ENCODE peak calls at places on chromosomes 2 and 18, in four cellular contexts. One of them, this sample, is unnamed. For H3K9me3, the result is how much of the 10 kb centered on the place peaks cover.

GRCh38 chr2:43080626-43081025 is 145.8 kb downstream of the ZFP36L2 start:
- DNase-seq in PC-9: no peak
- DNase-seq in left ventricle myocardium inferior: no peak
- DNase-seq in psoas muscle: peak
- DNase-seq in this sample: no peak

GRCh38 chr2:33116799-33117198 is 170.0 kb downstream of the LTBP1 start:
- DNase-seq in PC-9: no peak
- DNase-seq in left ventricle myocardium inferior: no peak
- DNase-seq in psoas muscle: no peak
- DNase-seq in this sample: peak

GRCh38 chr18:8661754-8662573 is 43.4 kb upstream of the MTCL1 start:
- DNase-seq in PC-9: no peak
- DNase-seq in left ventricle myocardium inferior: no peak
- DNase-seq in psoas muscle: no peak
- DNase-seq in this sample: peak

GRCh38 chr18:2919600-2919999 is 72.8 kb downstream of the EMILIN2 start:
- DNase-seq in PC-9: no peak
- DNase-seq in left ventricle myocardium inferior: no peak
- DNase-seq in psoas muscle: no peak
- DNase-seq in this sample: no peak

GRCh38 chr2:104050632-104051242 is 803.2 kb upstream of the POU3F3 start:
- DNase-seq in PC-9: no peak
- DNase-seq in left ventricle myocardium inferior: no peak
- DNase-seq in psoas muscle: no peak
- DNase-seq in this sample: no peak

GRCh38 chr2:31319391-31320175 is 85.6 kb downstream of the EHD3 start:
- DNase-seq in PC-9: no peak
- DNase-seq in left ventricle myocardium inferior: no peak
- DNase-seq in psoas muscle: no peak
- DNase-seq in this sample: no peak

GRCh38 chr18:8959551-8960135 is 142.9 kb upstream of the NDUFV2 start:
- DNase-seq in PC-9: no peak
- DNase-seq in left ventricle myocardium inferior: no peak
- DNase-seq in psoas muscle: no peak
- DNase-seq in this sample: no peak

GRCh38 chr18:61896767-61897166 is 4.0 kb upstream of the RNF152 start:
- DNase-seq in PC-9: no peak
- DNase-seq in left ventricle myocardium inferior: peak
- DNase-seq in psoas muscle: no peak
- DNase-seq in this sample: peak

GRCh38 chr2:188333751-188334524 is 42.3 kb downstream of the GULP1 start:
- DNase-seq in PC-9: no peak
- DNase-seq in left ventricle myocardium inferior: peak
- DNase-seq in psoas muscle: peak
- DNase-seq in this sample: peak

GRCh38 chr2:237864940-237865622 is 5.7 kb downstream of the RAMP1 start:
- DNase-seq in PC-9: peak
- DNase-seq in left ventricle myocardium inferior: no peak
- DNase-seq in psoas muscle: no peak
- DNase-seq in this sample: no peak

GRCh38 chr2:240586919-240587800 is 626 bp downstream of the CAPN10 start:
- DNase-seq in PC-9: peak
- DNase-seq in left ventricle myocardium inferior: peak
- DNase-seq in psoas muscle: no peak
- DNase-seq in this sample: peak

GRCh38 chr2:241540766-241541561 is 17.6 kb upstream of the BOK start:
- DNase-seq in PC-9: peak
- DNase-seq in left ventricle myocardium inferior: peak
- DNase-seq in psoas muscle: peak
- DNase-seq in this sample: no peak

GRCh38 chr2:36773947-36774346 is 77.4 kb downstream of the VIT start:
- DNase-seq in PC-9: no peak
- DNase-seq in left ventricle myocardium inferior: no peak
- DNase-seq in psoas muscle: no peak
- DNase-seq in this sample: no peak

GRCh38 chr2:74881176-74881575 is 47.2 kb downstream of the HK2 start:
- DNase-seq in PC-9: no peak
- DNase-seq in left ventricle myocardium inferior: no peak
- DNase-seq in psoas muscle: no peak
- DNase-seq in this sample: no peak

GRCh38 chr2:27873091-27873490 is 17.1 kb downstream of the RBKS start:
- DNase-seq in PC-9: no peak
- DNase-seq in left ventricle myocardium inferior: no peak
- DNase-seq in psoas muscle: no peak
- DNase-seq in this sample: no peak

GRCh38 chr2:173414823-173415322 is 60.2 kb downstream of the CDCA7 start:
- DNase-seq in PC-9: peak
- DNase-seq in left ventricle myocardium inferior: no peak
- DNase-seq in psoas muscle: no peak
- DNase-seq in this sample: no peak

GRCh38 chr2:27571197-27571596 is 11.6 kb upstream of the ZNF512 start:
- DNase-seq in PC-9: no peak
- DNase-seq in left ventricle myocardium inferior: no peak
- DNase-seq in psoas muscle: no peak
- DNase-seq in this sample: no peak

GRCh38 chr2:224039770-224040088 is 643 bp upstream of the SERPINE2 start:
- DNase-seq in PC-9: no peak
- DNase-seq in left ventricle myocardium inferior: no peak
- DNase-seq in psoas muscle: no peak
- DNase-seq in this sample: no peak

GRCh38 chr2:207226671-207227061 is 60.9 kb upstream of the KLF7 start:
- DNase-seq in PC-9: no peak
- DNase-seq in left ventricle myocardium inferior: no peak
- DNase-seq in psoas muscle: no peak
- DNase-seq in this sample: no peak

GRCh38 chr2:181275643-181276070 is 181.5 kb upstream of the ITGA4 start:
- DNase-seq in PC-9: no peak
- DNase-seq in left ventricle myocardium inferior: no peak
- DNase-seq in psoas muscle: no peak
- DNase-seq in this sample: no peak

GRCh38 chr2:182522428-182522896 is 95.6 kb upstream of the PDE1A start:
- DNase-seq in PC-9: no peak
- DNase-seq in left ventricle myocardium inferior: no peak
- DNase-seq in psoas muscle: no peak
- DNase-seq in this sample: peak

GRCh38 chr2:172655091-172655837 is 80.4 kb upstream of the RAPGEF4 start:
- DNase-seq in PC-9: no peak
- DNase-seq in left ventricle myocardium inferior: no peak
- DNase-seq in psoas muscle: no peak
- DNase-seq in this sample: no peak

GRCh38 chr2:188282907-188283306 is 8.8 kb upstream of the GULP1 start:
- DNase-seq in PC-9: no peak
- DNase-seq in left ventricle myocardium inferior: no peak
- DNase-seq in psoas muscle: no peak
- DNase-seq in this sample: no peak

GRCh38 chr2:71807969-71808451 is 339.7 kb downstream of the CYP26B1 start:
- DNase-seq in PC-9: no peak
- DNase-seq in left ventricle myocardium inferior: peak
- DNase-seq in psoas muscle: peak
- DNase-seq in this sample: no peak

GRCh38 chr18:41906528-41907256 is 48.3 kb upstream of the PIK3C3 start:
- DNase-seq in PC-9: no peak
- DNase-seq in left ventricle myocardium inferior: no peak
- DNase-seq in psoas muscle: no peak
- DNase-seq in this sample: no peak

GRCh38 chr2:150846691-150847090 is 359.2 kb upstream of the RND3 start:
- DNase-seq in PC-9: no peak
- DNase-seq in left ventricle myocardium inferior: no peak
- DNase-seq in psoas muscle: no peak
- DNase-seq in this sample: no peak

GRCh38 chr18:31042068-31042390 is 513 bp downstream of the DSC3 start:
- DNase-seq in PC-9: no peak
- DNase-seq in left ventricle myocardium inferior: no peak
- DNase-seq in psoas muscle: no peak
- DNase-seq in this sample: peak

GRCh38 chr2:157809212-157809611 is 66.9 kb downstream of the ACVR1 start:
- DNase-seq in PC-9: no peak
- DNase-seq in left ventricle myocardium inferior: no peak
- DNase-seq in psoas muscle: no peak
- DNase-seq in this sample: no peak

GRCh38 chr18:61820842-61821241 is 72.0 kb downstream of the RNF152 start:
- DNase-seq in PC-9: no peak
- DNase-seq in left ventricle myocardium inferior: no peak
- DNase-seq in psoas muscle: no peak
- DNase-seq in this sample: no peak

GRCh38 chr2:118667964-118668363 is 179.5 kb downstream of the EN1 start:
- DNase-seq in PC-9: no peak
- DNase-seq in left ventricle myocardium inferior: no peak
- DNase-seq in psoas muscle: no peak
- DNase-seq in this sample: no peak

GRCh38 chr18:1412660-1413659 is 508.3 kb downstream of the ADCYAP1 start:
- DNase-seq in PC-9: no peak
- DNase-seq in left ventricle myocardium inferior: no peak
- DNase-seq in psoas muscle: no peak
- DNase-seq in this sample: no peak

GRCh38 chr2:57443985-57444501 is 602.6 kb upstream of the VRK2 start:
- DNase-seq in PC-9: no peak
- DNase-seq in left ventricle myocardium inferior: no peak
- DNase-seq in psoas muscle: no peak
- DNase-seq in this sample: no peak

GRCh38 chr2:109542384-109542783 is 71.4 kb downstream of the SEPTIN10 start:
- DNase-seq in PC-9: no peak
- DNase-seq in left ventricle myocardium inferior: no peak
- DNase-seq in psoas muscle: no peak
- DNase-seq in this sample: no peak

GRCh38 chr2:202039278-202040100 is 5.8 kb downstream of the FZD7 start:
- DNase-seq in PC-9: no peak
- DNase-seq in left ventricle myocardium inferior: no peak
- DNase-seq in psoas muscle: no peak
- DNase-seq in this sample: no peak

GRCh38 chr18:48803518-48803917 is 147.2 kb downstream of the SMAD7 start:
- DNase-seq in PC-9: no peak
- DNase-seq in left ventricle myocardium inferior: peak
- DNase-seq in psoas muscle: no peak
- DNase-seq in this sample: peak

GRCh38 chr2:73828389-73828817 is 358 bp upstream of the STAMBP start:
- DNase-seq in PC-9: no peak
- DNase-seq in left ventricle myocardium inferior: no peak
- DNase-seq in psoas muscle: no peak
- DNase-seq in this sample: no peak
- H3K4me3 ChIP-seq in PC-9: peak
- H3K4me3 ChIP-seq in left ventricle myocardium inferior: peak
- H3K4me3 ChIP-seq in psoas muscle: peak
- H3K4me3 ChIP-seq in this sample: peak

GRCh38 chr2:226169751-226170581 is 629.7 kb downstream of the IRS1 start:
- DNase-seq in PC-9: no peak
- DNase-seq in left ventricle myocardium inferior: no peak
- DNase-seq in psoas muscle: no peak
- DNase-seq in this sample: no peak

GRCh38 chr2:226172939-226173338 is 626.7 kb downstream of the IRS1 start:
- DNase-seq in PC-9: no peak
- DNase-seq in left ventricle myocardium inferior: no peak
- DNase-seq in psoas muscle: no peak
- DNase-seq in this sample: no peak

GRCh38 chr2:226176298-226176984 is 623.2 kb downstream of the IRS1 start:
- DNase-seq in PC-9: no peak
- DNase-seq in left ventricle myocardium inferior: no peak
- DNase-seq in psoas muscle: no peak
- DNase-seq in this sample: no peak

GRCh38 chr2:226172314-226172713 is 627.3 kb downstream of the IRS1 start:
- DNase-seq in PC-9: no peak
- DNase-seq in left ventricle myocardium inferior: no peak
- DNase-seq in psoas muscle: no peak
- DNase-seq in this sample: no peak

DNA sequence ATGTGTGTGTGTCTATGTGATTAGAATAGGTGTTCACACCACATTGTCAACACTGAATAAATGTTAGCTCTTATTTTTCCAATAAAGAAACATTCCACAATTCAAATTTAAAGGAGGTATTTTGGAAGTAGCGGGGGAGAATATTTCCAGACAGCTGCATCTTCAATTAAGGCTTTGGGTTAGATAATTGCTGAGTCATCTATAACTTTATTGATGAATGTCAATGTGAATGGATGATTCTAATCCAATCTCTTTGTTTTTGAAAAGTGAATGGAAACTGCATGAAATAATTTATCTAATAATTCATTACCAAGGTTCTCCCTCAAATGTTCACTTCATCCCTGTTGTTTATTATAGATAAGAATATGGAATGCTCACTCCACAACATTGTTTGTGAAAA is 625.2 kb downstream of the IRS1 start:
- DNase-seq in PC-9: no peak
- DNase-seq in left ventricle myocardium inferior: no peak
- DNase-seq in psoas muscle: no peak
- DNase-seq in this sample: no peak
- H3K9me3 ChIP-seq in PC-9: under half
- H3K9me3 ChIP-seq in left ventricle myocardium inferior: under half
- H3K9me3 ChIP-seq in psoas muscle: under half
- H3K9me3 ChIP-seq in this sample: under half

DNA sequence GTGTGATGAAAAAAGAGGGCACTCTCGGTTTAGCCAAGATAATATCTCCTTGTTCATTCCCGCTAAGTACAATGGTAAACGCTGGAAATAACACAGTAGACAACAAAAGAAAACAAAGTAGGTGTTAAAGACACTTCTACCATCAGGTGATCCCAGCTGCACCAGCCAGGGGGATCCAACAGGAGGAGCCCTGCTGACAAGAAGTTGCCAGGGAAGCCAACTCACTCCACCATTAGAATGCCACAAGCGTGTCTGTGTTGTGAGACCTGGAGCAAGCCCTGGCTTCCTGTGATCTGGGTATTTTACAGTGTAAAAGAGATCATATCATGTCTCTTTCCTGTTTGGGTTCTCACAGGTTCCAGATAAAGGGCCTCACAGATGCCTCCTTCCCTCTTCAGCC is 117.0 kb downstream of the GRB14 start:
- DNase-seq in PC-9: no peak
- DNase-seq in left ventricle myocardium inferior: no peak
- DNase-seq in psoas muscle: no peak
- DNase-seq in this sample: peak
- TF ChIP-seq CTCF in PC-9: no peak
- TF ChIP-seq CTCF in left ventricle myocardium inferior: peak
- TF ChIP-seq CTCF in psoas muscle: no peak
- TF ChIP-seq CTCF in this sample: peak

DNA sequence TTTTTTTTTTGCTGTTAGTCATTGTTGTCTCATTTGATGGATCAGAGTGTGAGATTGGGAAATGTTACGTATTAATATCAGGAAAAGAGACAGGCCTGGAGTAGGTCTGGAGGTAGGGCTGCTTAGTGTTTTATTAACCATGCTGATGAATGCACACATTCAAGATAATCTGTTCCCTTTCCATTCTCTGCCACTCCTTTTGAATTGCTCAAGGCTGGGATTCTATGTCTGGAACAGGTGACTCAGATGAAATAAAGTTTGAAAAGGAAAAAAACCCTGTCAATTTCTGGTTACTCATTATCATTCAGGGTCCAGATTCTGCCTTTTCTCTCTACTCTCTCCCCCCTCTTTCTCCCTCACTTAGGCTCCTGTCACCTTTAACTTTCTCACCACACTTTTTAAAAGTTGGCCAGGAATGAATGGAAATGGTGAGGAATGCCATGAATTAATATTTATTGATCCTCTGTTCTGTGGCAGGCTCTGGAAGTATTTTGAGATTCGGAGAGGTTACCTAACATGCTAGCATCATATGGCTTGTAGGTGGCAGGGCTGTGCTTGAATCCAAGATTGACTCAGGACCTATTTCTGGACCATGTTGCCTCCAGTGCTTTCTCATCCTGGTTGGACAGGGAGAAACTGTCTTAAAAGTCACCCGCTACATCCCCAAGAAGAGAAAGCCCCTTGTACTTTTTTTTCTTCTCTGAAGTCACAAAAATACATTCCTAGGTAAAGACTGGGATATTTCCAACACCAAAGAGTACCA is 40.2 kb downstream of the MAP4K4 start:
- DNase-seq in PC-9: no peak
- DNase-seq in left ventricle myocardium inferior: no peak
- DNase-seq in psoas muscle: no peak
- DNase-seq in this sample: no peak
- H3K4me3 ChIP-seq in PC-9: no peak
- H3K4me3 ChIP-seq in left ventricle myocardium inferior: no peak
- H3K4me3 ChIP-seq in psoas muscle: no peak
- H3K4me3 ChIP-seq in this sample: no peak